ENCODE peak calls at places on chromosomes 16 and 17, in nine cellular contexts. J, B, S, O, X, Z, M, Q and W are unnamed samples.

GRCh38 chr17:7351665-7352558 is at the start of gene KCTD11:
- DNase-seq in Q (peak), M (peak), J (peak), O (peak), Z (peak), B (peak), S (peak), X (peak), W (peak)

GRCh38 chr17:56595831-56596740 is 2.6 kb downstream of the NOG start:
- DNase-seq in Z (no peak), O (peak), B (peak), X (no peak), Q (peak), S (no peak), M (peak), J (no peak), W (peak)

GRCh38 chr16:70644763-70645597 is 1.4 kb upstream of the IL34 start:
- DNase-seq in Q (no peak), X (no peak), M (no peak), O (peak), S (no peak), Z (no peak), B (no peak), J (no peak), W (no peak)

GRCh38 chr16:2473425-2473926 is 1.5 kb upstream of the TBC1D24 start:
- DNase-seq in J (no peak), Q (no peak), S (no peak), B (no peak), O (peak), X (no peak), Z (no peak), M (no peak), W (no peak)

GRCh38 chr16:50940275-50940854 is 198.5 kb downstream of the CYLD start:
- DNase-seq in M (no peak), Q (peak), S (no peak), Z (no peak), O (no peak), B (no peak), J (no peak), X (no peak), W (no peak)

GRCh38 chr16:84941916-84942315 is 69.4 kb downstream of the ZDHHC7 start:
- DNase-seq in Q (peak), Z (no peak), X (no peak), J (no peak), M (no peak), O (no peak), S (peak), B (no peak), W (no peak)

GRCh38 chr17:82864721-82865240 is 25.0 kb upstream of the ZNF750 start:
- DNase-seq in X (no peak), Q (no peak), Z (no peak), S (no peak), B (no peak), J (no peak), O (no peak), M (no peak), W (no peak)

GRCh38 chr17:83152745-83153611 is 73.6 kb downstream of the METRNL start:
- DNase-seq in J (no peak), B (no peak), S (peak), M (no peak), O (no peak), Z (no peak), Q (peak), X (peak), W (no peak)

GRCh38 chr17:48907713-48908046 is 527 bp upstream of the UBE2Z start:
- DNase-seq in S (no peak), O (peak), B (no peak), Q (no peak), Z (no peak), J (no peak), M (no peak), X (no peak), W (no peak)

GRCh38 chr16:57128787-57129389 is 36.5 kb downstream of the CPNE2 start:
- DNase-seq in Q (no peak), J (no peak), B (no peak), M (no peak), O (no peak), Z (no peak), X (no peak), S (no peak), W (no peak)

GRCh38 chr17:40322417-40323315 is 13.7 kb downstream of the RARA start:
- DNase-seq in Z (peak), B (peak), M (no peak), X (peak), J (peak), Q (peak), S (peak), O (peak), W (no peak)

GRCh38 chr16:11972128-11972527 is 4.4 kb upstream of the SNX29 start:
- DNase-seq in B (no peak), S (no peak), O (peak), Q (no peak), M (no peak), J (no peak), Z (no peak), X (no peak), W (no peak)

GRCh38 chr16:68283840-68284595 is 19.7 kb downstream of the SLC7A6 start:
- DNase-seq in M (peak), O (no peak), J (no peak), Z (no peak), S (no peak), X (no peak), B (no peak), Q (no peak), W (no peak)

GRCh38 chr17:82492647-82493516 is 26.6 kb upstream of the FOXK2 start:
- DNase-seq in B (no peak), Q (no peak), M (no peak), X (no peak), S (peak), J (no peak), Z (no peak), O (no peak), W (no peak)

GRCh38 chr16:84446086-84446485 is 58.4 kb downstream of the MEAK7 start:
- DNase-seq in M (no peak), Z (no peak), B (no peak), J (no peak), S (no peak), X (no peak), O (no peak), Q (peak), W (no peak)

GRCh38 chr16:84072014-84072413 is 29.4 kb upstream of the SLC38A8 start:
- DNase-seq in X (no peak), B (no peak), M (no peak), S (no peak), Z (no peak), O (no peak), Q (no peak), J (no peak), W (no peak)

GRCh38 chr17:28533091-28533670 is 19.2 kb downstream of the UNC119 start:
- DNase-seq in Z (no peak), X (peak), M (no peak), S (no peak), B (no peak), Q (no peak), O (no peak), J (no peak), W (no peak)

GRCh38 chr16:728131-728889 is 1.4 kb downstream of the HAGHL start:
- DNase-seq in O (peak), Q (peak), B (no peak), M (peak), J (no peak), X (peak), S (peak), Z (peak), W (no peak)

GRCh38 chr17:41928693-41929251 is 1.6 kb upstream of the ODAD4 start:
- DNase-seq in X (no peak), O (no peak), Q (no peak), B (no peak), S (no peak), M (no peak), J (no peak), Z (no peak), W (no peak)

GRCh38 chr17:46978489-46979022 is 497 bp downstream of the RPRML start:
- DNase-seq in M (peak), Z (no peak), O (peak), X (no peak), J (no peak), S (no peak), B (peak), Q (no peak), W (no peak)

GRCh38 chr16:57999366-57999970 is 1.0 kb downstream of the ZNF319 start:
- DNase-seq in Z (no peak), Q (no peak), J (no peak), O (no peak), M (no peak), S (no peak), X (no peak), B (no peak), W (no peak)

GRCh38 chr16:80932725-80933124 is 74.0 kb downstream of the CMC2 start:
- DNase-seq in X (peak), O (peak), M (no peak), Q (peak), J (peak), Z (peak), S (peak), B (no peak), W (no peak)

GRCh38 chr16:57859331-57859730 is 57.0 kb upstream of the KIFC3 start:
- DNase-seq in J (no peak), S (no peak), B (peak), O (peak), M (peak), Z (no peak), Q (no peak), X (no peak), W (no peak)

GRCh38 chr17:17055286-17056166 is 13.3 kb downstream of the MPRIP start:
- DNase-seq in Q (peak), O (peak), B (no peak), Z (peak), X (no peak), J (peak), M (no peak), S (peak), W (no peak)

GRCh38 chr16:81607805-81608514 is 163.4 kb downstream of the CMIP start:
- DNase-seq in J (no peak), Z (no peak), S (no peak), O (no peak), B (no peak), M (no peak), Q (no peak), X (no peak), W (no peak)

GRCh38 chr17:9557356-9557755 is 18.3 kb downstream of the STX8 start:
- DNase-seq in Q (no peak), Z (no peak), M (no peak), B (no peak), S (no peak), J (no peak), X (no peak), O (no peak), W (no peak)

GRCh38 chr16:59654455-59654854 is 920.3 kb upstream of the GOT2 start:
- DNase-seq in O (no peak), S (no peak), Z (no peak), B (no peak), X (no peak), Q (no peak), M (no peak), J (no peak), W (no peak)

GRCh38 chr16:3879887-3880564 is 487 bp downstream of the CREBBP start:
- DNase-seq in Q (peak), X (peak), B (peak), S (peak), Z (peak), J (peak), O (peak), M (peak), W (peak)
- TF ChIP-seq CTCF in Q (no peak), X (no peak), B (no peak), S (no peak), Z (peak), J (peak), O (peak), M (no peak), W (no peak)

GRCh38 chr16:49148410-49148809 is 133.2 kb downstream of the CBLN1 start:
- DNase-seq in M (no peak), O (no peak), Z (no peak), X (no peak), S (no peak), Q (no peak), B (no peak), J (no peak), W (no peak)

GRCh38 chr16:49150341-49150740 is 131.3 kb downstream of the CBLN1 start:
- DNase-seq in X (no peak), Z (no peak), J (no peak), S (no peak), O (no peak), Q (no peak), M (no peak), B (no peak), W (no peak)
- TF ChIP-seq CTCF in X (no peak), Z (no peak), J (no peak), S (no peak), O (no peak), Q (no peak), M (no peak), B (no peak), W (no peak)

GRCh38 chr16:31397101-31397660 is 4.0 kb downstream of the ITGAD start:
- DNase-seq in Z (no peak), O (no peak), S (no peak), X (no peak), B (no peak), M (no peak), J (no peak), Q (no peak), W (no peak)
- TF ChIP-seq CTCF in Z (no peak), O (no peak), S (no peak), X (no peak), B (no peak), M (no peak), J (no peak), Q (no peak), W (no peak)

DNA sequence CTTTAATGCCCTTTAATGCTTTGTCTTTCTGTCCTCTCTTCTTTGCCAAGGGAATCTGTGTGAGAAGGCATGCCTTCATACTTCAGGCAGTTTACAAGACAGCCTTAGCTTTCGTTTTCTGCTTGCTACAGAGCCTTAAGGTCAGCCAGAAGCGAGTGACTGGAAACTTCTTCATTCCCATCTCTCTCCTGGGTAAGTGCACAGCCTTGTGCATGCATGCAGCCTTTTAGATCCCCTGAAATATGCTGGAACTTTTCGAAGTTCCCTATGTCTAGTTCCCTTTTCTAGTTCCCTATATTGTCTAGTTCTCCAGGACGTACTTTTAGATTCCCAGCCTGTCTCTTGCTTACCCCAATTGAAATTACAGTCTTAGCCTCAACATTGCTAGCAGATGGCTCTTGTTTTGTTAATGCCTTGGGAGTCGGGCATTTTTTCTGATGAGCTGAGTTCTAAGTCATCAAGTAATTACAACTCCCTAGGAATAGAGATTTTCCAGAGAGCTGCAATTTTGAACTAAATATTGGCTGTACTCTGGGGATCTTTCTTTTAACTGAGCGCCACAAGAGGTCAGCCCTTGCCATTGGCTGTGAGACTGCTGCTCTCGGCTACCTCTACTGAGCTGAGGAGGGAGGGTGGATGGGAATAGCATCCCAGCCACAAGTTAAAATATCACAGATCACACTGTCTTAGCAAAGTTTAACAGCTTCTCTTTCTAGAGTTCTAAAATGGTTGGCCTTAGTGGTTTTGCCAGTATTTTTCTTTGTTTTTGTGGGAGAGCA is 22.7 kb upstream of the PPM1D start:
- DNase-seq in O (peak), M (no peak), J (peak), B (no peak), Z (no peak), Q (peak), X (peak), S (peak), W (no peak)
- TF ChIP-seq CTCF in O (peak), M (peak), J (peak), B (no peak), Z (peak), Q (no peak), X (no peak), S (no peak), W (no peak)